ENCODE peak calls at places on chromosomes 2 and 18, in ten cellular contexts. One of them, this sample, is unnamed.
A peak's percentile ranks its signal among the peaks of the same experiment; 100 is the strongest.

GRCh38 chr18:32455346-32455745 is 15.3 kb downstream of the GAREM1 start:
- DNase-seq in astrocyte of the cerebellum: no peak
- DNase-seq in fibroblast of the aortic adventitia: peak; percentile 20
- DNase-seq in AG04449: no peak
- DNase-seq in cardiac fibroblast: no peak
- DNase-seq in brain microvascular endothelial cell: no peak
- DNase-seq in cardiac muscle cell: no peak
- DNase-seq in ascending aorta: no peak
- DNase-seq in CD8-positive, alpha-beta T cell: no peak
- DNase-seq in HL-60: no peak
- DNase-seq in this sample: no peak

GRCh38 chr2:202337133-202337532 is 39.0 kb upstream of the BMPR2 start:
- DNase-seq in astrocyte of the cerebellum: no peak
- DNase-seq in fibroblast of the aortic adventitia: no peak
- DNase-seq in AG04449: no peak
- DNase-seq in cardiac fibroblast: peak; percentile 23
- DNase-seq in brain microvascular endothelial cell: no peak
- DNase-seq in cardiac muscle cell: no peak
- DNase-seq in ascending aorta: no peak
- DNase-seq in CD8-positive, alpha-beta T cell: no peak
- DNase-seq in HL-60: no peak
- DNase-seq in this sample: no peak

GRCh38 chr2:39606585-39606984 is 59.1 kb upstream of the TMEM178A start:
- DNase-seq in astrocyte of the cerebellum: peak; percentile 56
- DNase-seq in fibroblast of the aortic adventitia: no peak
- DNase-seq in AG04449: no peak
- DNase-seq in cardiac fibroblast: no peak
- DNase-seq in brain microvascular endothelial cell: no peak
- DNase-seq in cardiac muscle cell: no peak
- DNase-seq in ascending aorta: no peak
- DNase-seq in CD8-positive, alpha-beta T cell: no peak
- DNase-seq in HL-60: no peak
- DNase-seq in this sample: no peak

GRCh38 chr18:10160251-10160650 is 246.4 kb downstream of the VAPA start:
- DNase-seq in astrocyte of the cerebellum: no peak
- DNase-seq in fibroblast of the aortic adventitia: no peak
- DNase-seq in AG04449: no peak
- DNase-seq in cardiac fibroblast: no peak
- DNase-seq in brain microvascular endothelial cell: no peak
- DNase-seq in cardiac muscle cell: no peak
- DNase-seq in ascending aorta: no peak
- DNase-seq in CD8-positive, alpha-beta T cell: no peak
- DNase-seq in HL-60: no peak
- DNase-seq in this sample: peak; percentile 3

GRCh38 chr2:39642054-39642742 is 23.5 kb upstream of the TMEM178A start:
- DNase-seq in astrocyte of the cerebellum: peak; percentile 78
- DNase-seq in fibroblast of the aortic adventitia: peak; percentile 95
- DNase-seq in AG04449: no peak
- DNase-seq in cardiac fibroblast: peak; percentile 81
- DNase-seq in brain microvascular endothelial cell: peak; percentile 84
- DNase-seq in cardiac muscle cell: peak; percentile 84
- DNase-seq in ascending aorta: no peak
- DNase-seq in CD8-positive, alpha-beta T cell: no peak
- DNase-seq in HL-60: no peak
- DNase-seq in this sample: peak; percentile 75

GRCh38 chr2:31296641-31297287 is 62.8 kb downstream of the EHD3 start:
- DNase-seq in astrocyte of the cerebellum: no peak
- DNase-seq in fibroblast of the aortic adventitia: peak; percentile 48
- DNase-seq in AG04449: no peak
- DNase-seq in cardiac fibroblast: peak; percentile 43
- DNase-seq in brain microvascular endothelial cell: peak; percentile 9
- DNase-seq in cardiac muscle cell: no peak
- DNase-seq in ascending aorta: no peak
- DNase-seq in CD8-positive, alpha-beta T cell: no peak
- DNase-seq in HL-60: no peak
- DNase-seq in this sample: no peak

GRCh38 chr2:30149513-30149912 is 2.7 kb downstream of the YPEL5 start:
- DNase-seq in astrocyte of the cerebellum: no peak
- DNase-seq in fibroblast of the aortic adventitia: no peak
- DNase-seq in AG04449: no peak
- DNase-seq in cardiac fibroblast: no peak
- DNase-seq in brain microvascular endothelial cell: no peak
- DNase-seq in cardiac muscle cell: peak; percentile 24
- DNase-seq in ascending aorta: no peak
- DNase-seq in CD8-positive, alpha-beta T cell: no peak
- DNase-seq in HL-60: peak; percentile 16
- DNase-seq in this sample: no peak

GRCh38 chr2:105181282-105181681 is 60.3 kb upstream of the GPR45 start:
- DNase-seq in astrocyte of the cerebellum: no peak
- DNase-seq in fibroblast of the aortic adventitia: no peak
- DNase-seq in AG04449: no peak
- DNase-seq in cardiac fibroblast: no peak
- DNase-seq in brain microvascular endothelial cell: no peak
- DNase-seq in cardiac muscle cell: no peak
- DNase-seq in ascending aorta: no peak
- DNase-seq in CD8-positive, alpha-beta T cell: no peak
- DNase-seq in HL-60: no peak
- DNase-seq in this sample: no peak

GRCh38 chr2:241890524-241891235 is 21.2 kb downstream of the RTP5 start:
- DNase-seq in astrocyte of the cerebellum: no peak
- DNase-seq in fibroblast of the aortic adventitia: no peak
- DNase-seq in AG04449: no peak
- DNase-seq in cardiac fibroblast: no peak
- DNase-seq in brain microvascular endothelial cell: no peak
- DNase-seq in cardiac muscle cell: no peak
- DNase-seq in ascending aorta: no peak
- DNase-seq in CD8-positive, alpha-beta T cell: no peak
- DNase-seq in HL-60: no peak
- DNase-seq in this sample: no peak

GRCh38 chr2:20544093-20544747 is 97.3 kb downstream of the RHOB start:
- DNase-seq in astrocyte of the cerebellum: no peak
- DNase-seq in fibroblast of the aortic adventitia: no peak
- DNase-seq in AG04449: no peak
- DNase-seq in cardiac fibroblast: no peak
- DNase-seq in brain microvascular endothelial cell: no peak
- DNase-seq in cardiac muscle cell: no peak
- DNase-seq in ascending aorta: no peak
- DNase-seq in CD8-positive, alpha-beta T cell: no peak
- DNase-seq in HL-60: no peak
- DNase-seq in this sample: no peak

GRCh38 chr18:11581286-11581685 is 28.1 kb upstream of the SLC35G4 start:
- DNase-seq in astrocyte of the cerebellum: no peak
- DNase-seq in fibroblast of the aortic adventitia: no peak
- DNase-seq in AG04449: no peak
- DNase-seq in cardiac fibroblast: no peak
- DNase-seq in brain microvascular endothelial cell: no peak
- DNase-seq in cardiac muscle cell: no peak
- DNase-seq in ascending aorta: no peak
- DNase-seq in CD8-positive, alpha-beta T cell: no peak
- DNase-seq in HL-60: no peak
- DNase-seq in this sample: no peak

GRCh38 chr2:222722327-222722946 is 51.0 kb downstream of the MOGAT1 start:
- DNase-seq in astrocyte of the cerebellum: peak; percentile 75
- DNase-seq in fibroblast of the aortic adventitia: peak; percentile 94
- DNase-seq in AG04449: peak; percentile 57
- DNase-seq in cardiac fibroblast: peak; percentile 70
- DNase-seq in brain microvascular endothelial cell: no peak
- DNase-seq in cardiac muscle cell: peak; percentile 93
- DNase-seq in ascending aorta: no peak
- DNase-seq in CD8-positive, alpha-beta T cell: no peak
- DNase-seq in HL-60: no peak
- DNase-seq in this sample: no peak

GRCh38 chr2:128315122-128315828 is 3.4 kb downstream of the HS6ST1 start:
- DNase-seq in astrocyte of the cerebellum: no peak
- DNase-seq in fibroblast of the aortic adventitia: no peak
- DNase-seq in AG04449: no peak
- DNase-seq in cardiac fibroblast: no peak
- DNase-seq in brain microvascular endothelial cell: no peak
- DNase-seq in cardiac muscle cell: no peak
- DNase-seq in ascending aorta: no peak
- DNase-seq in CD8-positive, alpha-beta T cell: no peak
- DNase-seq in HL-60: no peak
- DNase-seq in this sample: no peak
- H3K4me3 ChIP-seq in astrocyte of the cerebellum: peak overlapping the region; percentile 85
- H3K4me3 ChIP-seq in fibroblast of the aortic adventitia: no peak overlapping the region
- H3K4me3 ChIP-seq in AG04449: peak overlapping the region; percentile 80
- H3K4me3 ChIP-seq in cardiac fibroblast: no peak overlapping the region
- H3K4me3 ChIP-seq in brain microvascular endothelial cell: no peak overlapping the region
- H3K4me3 ChIP-seq in cardiac muscle cell: no peak overlapping the region
- H3K4me3 ChIP-seq in ascending aorta: peak overlapping the region; percentile 66
- H3K4me3 ChIP-seq in CD8-positive, alpha-beta T cell: no peak overlapping the region
- H3K4me3 ChIP-seq in HL-60: no peak overlapping the region
- H3K4me3 ChIP-seq in this sample: no peak overlapping the region

GRCh38 chr2:70651014-70651413 is 97.4 kb upstream of the TGFA start:
- DNase-seq in astrocyte of the cerebellum: no peak
- DNase-seq in fibroblast of the aortic adventitia: no peak
- DNase-seq in AG04449: no peak
- DNase-seq in cardiac fibroblast: no peak
- DNase-seq in brain microvascular endothelial cell: no peak
- DNase-seq in cardiac muscle cell: no peak
- DNase-seq in ascending aorta: no peak
- DNase-seq in CD8-positive, alpha-beta T cell: no peak
- DNase-seq in HL-60: no peak
- DNase-seq in this sample: no peak
- TF ChIP-seq CTCF in astrocyte of the cerebellum: no peak
- TF ChIP-seq CTCF in fibroblast of the aortic adventitia: no peak
- TF ChIP-seq CTCF in AG04449: no peak
- TF ChIP-seq CTCF in cardiac fibroblast: no peak
- TF ChIP-seq CTCF in brain microvascular endothelial cell: no peak
- TF ChIP-seq CTCF in cardiac muscle cell: no peak
- TF ChIP-seq CTCF in ascending aorta: no peak
- TF ChIP-seq CTCF in CD8-positive, alpha-beta T cell: no peak
- TF ChIP-seq CTCF in HL-60: no peak
- TF ChIP-seq CTCF in this sample: no peak

GRCh38 chr2:15705839-15706386 is 114.2 kb downstream of the DDX1 start:
- DNase-seq in astrocyte of the cerebellum: no peak
- DNase-seq in fibroblast of the aortic adventitia: no peak
- DNase-seq in AG04449: no peak
- DNase-seq in cardiac fibroblast: no peak
- DNase-seq in brain microvascular endothelial cell: no peak
- DNase-seq in cardiac muscle cell: no peak
- DNase-seq in ascending aorta: no peak
- DNase-seq in CD8-positive, alpha-beta T cell: no peak
- DNase-seq in HL-60: no peak
- DNase-seq in this sample: no peak
- H3K4me3 ChIP-seq in astrocyte of the cerebellum: no peak overlapping the region
- H3K4me3 ChIP-seq in fibroblast of the aortic adventitia: no peak overlapping the region
- H3K4me3 ChIP-seq in AG04449: no peak overlapping the region
- H3K4me3 ChIP-seq in cardiac fibroblast: no peak overlapping the region
- H3K4me3 ChIP-seq in brain microvascular endothelial cell: no peak overlapping the region
- H3K4me3 ChIP-seq in cardiac muscle cell: no peak overlapping the region
- H3K4me3 ChIP-seq in ascending aorta: no peak overlapping the region
- H3K4me3 ChIP-seq in CD8-positive, alpha-beta T cell: no peak overlapping the region
- H3K4me3 ChIP-seq in HL-60: no peak overlapping the region
- H3K4me3 ChIP-seq in this sample: no peak overlapping the region

DNA sequence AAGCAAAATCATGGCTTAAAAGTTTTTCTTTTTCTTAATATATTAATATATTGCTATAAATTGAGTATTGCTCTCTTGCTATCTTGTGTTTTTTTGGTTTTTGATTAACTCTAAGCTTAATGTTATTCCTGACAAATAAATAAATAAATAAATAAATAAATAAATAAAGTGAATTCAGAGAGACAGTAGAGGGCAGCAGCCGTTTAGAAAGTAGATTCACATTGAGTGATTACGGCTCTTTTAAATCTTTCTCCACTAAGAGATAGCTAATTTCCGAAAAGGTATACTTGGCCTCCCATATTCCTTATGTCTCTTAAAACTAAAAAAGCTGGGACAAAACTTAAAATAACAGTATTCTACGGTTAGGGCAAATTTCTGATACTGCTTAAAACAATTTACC is 34.3 kb downstream of the MSH2 start:
- DNase-seq in astrocyte of the cerebellum: peak; percentile 23
- DNase-seq in fibroblast of the aortic adventitia: peak; percentile 73
- DNase-seq in AG04449: no peak
- DNase-seq in cardiac fibroblast: peak; percentile 72
- DNase-seq in brain microvascular endothelial cell: no peak
- DNase-seq in cardiac muscle cell: peak; percentile 65
- DNase-seq in ascending aorta: no peak
- DNase-seq in CD8-positive, alpha-beta T cell: no peak
- DNase-seq in HL-60: no peak
- DNase-seq in this sample: no peak
- TF ChIP-seq CTCF in astrocyte of the cerebellum: peak; percentile 32
- TF ChIP-seq CTCF in fibroblast of the aortic adventitia: peak; percentile 46
- TF ChIP-seq CTCF in AG04449: peak; percentile 11
- TF ChIP-seq CTCF in cardiac fibroblast: peak; percentile 29
- TF ChIP-seq CTCF in brain microvascular endothelial cell: peak; percentile 41
- TF ChIP-seq CTCF in cardiac muscle cell: peak; percentile 36
- TF ChIP-seq CTCF in ascending aorta: no peak
- TF ChIP-seq CTCF in CD8-positive, alpha-beta T cell: no peak
- TF ChIP-seq CTCF in HL-60: no peak
- TF ChIP-seq CTCF in this sample: peak; percentile 47

GRCh38 chr2:55420244-55420713 is 623 bp upstream of the CCDC88A start:
- DNase-seq in astrocyte of the cerebellum: no peak
- DNase-seq in fibroblast of the aortic adventitia: no peak
- DNase-seq in AG04449: no peak
- DNase-seq in cardiac fibroblast: no peak
- DNase-seq in brain microvascular endothelial cell: no peak
- DNase-seq in cardiac muscle cell: no peak
- DNase-seq in ascending aorta: no peak
- DNase-seq in CD8-positive, alpha-beta T cell: no peak
- DNase-seq in HL-60: no peak
- DNase-seq in this sample: no peak

GRCh38 chr2:55419236-55419513 is 481 bp downstream of the CCDC88A start:
- DNase-seq in astrocyte of the cerebellum: no peak
- DNase-seq in fibroblast of the aortic adventitia: peak; percentile 37
- DNase-seq in AG04449: no peak
- DNase-seq in cardiac fibroblast: peak; percentile 39
- DNase-seq in brain microvascular endothelial cell: no peak
- DNase-seq in cardiac muscle cell: peak; percentile 59
- DNase-seq in ascending aorta: no peak
- DNase-seq in CD8-positive, alpha-beta T cell: peak; percentile 7
- DNase-seq in HL-60: no peak
- DNase-seq in this sample: no peak

GRCh38 chr2:55421326-55421725 is 1.7 kb upstream of the CCDC88A start:
- DNase-seq in astrocyte of the cerebellum: no peak
- DNase-seq in fibroblast of the aortic adventitia: no peak
- DNase-seq in AG04449: no peak
- DNase-seq in cardiac fibroblast: no peak
- DNase-seq in brain microvascular endothelial cell: no peak
- DNase-seq in cardiac muscle cell: no peak
- DNase-seq in ascending aorta: no peak
- DNase-seq in CD8-positive, alpha-beta T cell: no peak
- DNase-seq in HL-60: no peak
- DNase-seq in this sample: no peak

GRCh38 chr2:55419514-55420243 is at the start of gene CCDC88A:
- DNase-seq in astrocyte of the cerebellum: peak; percentile 93
- DNase-seq in fibroblast of the aortic adventitia: peak; percentile 97
- DNase-seq in AG04449: peak; percentile 89
- DNase-seq in cardiac fibroblast: peak; percentile 98
- DNase-seq in brain microvascular endothelial cell: peak; percentile 97
- DNase-seq in cardiac muscle cell: peak; percentile 99
- DNase-seq in ascending aorta: peak; percentile 84
- DNase-seq in CD8-positive, alpha-beta T cell: peak; percentile 78
- DNase-seq in HL-60: peak; percentile 90
- DNase-seq in this sample: peak; percentile 88

GRCh38 chr2:55420901-55421300 is 1.2 kb upstream of the CCDC88A start:
- DNase-seq in astrocyte of the cerebellum: no peak
- DNase-seq in fibroblast of the aortic adventitia: no peak
- DNase-seq in AG04449: no peak
- DNase-seq in cardiac fibroblast: no peak
- DNase-seq in brain microvascular endothelial cell: no peak
- DNase-seq in cardiac muscle cell: no peak
- DNase-seq in ascending aorta: no peak
- DNase-seq in CD8-positive, alpha-beta T cell: no peak
- DNase-seq in HL-60: no peak
- DNase-seq in this sample: no peak
- H3K4me3 ChIP-seq in astrocyte of the cerebellum: no peak overlapping the region
- H3K4me3 ChIP-seq in fibroblast of the aortic adventitia: no peak overlapping the region
- H3K4me3 ChIP-seq in AG04449: no peak overlapping the region
- H3K4me3 ChIP-seq in cardiac fibroblast: no peak overlapping the region
- H3K4me3 ChIP-seq in brain microvascular endothelial cell: no peak overlapping the region
- H3K4me3 ChIP-seq in cardiac muscle cell: no peak overlapping the region
- H3K4me3 ChIP-seq in ascending aorta: peak overlapping the region; percentile 83
- H3K4me3 ChIP-seq in CD8-positive, alpha-beta T cell: no peak overlapping the region
- H3K4me3 ChIP-seq in HL-60: no peak overlapping the region
- H3K4me3 ChIP-seq in this sample: no peak overlapping the region

This sample was measured in retinal pigment epithelial cell.